ENCODE peak calls at places on chromosomes 11 and 22, in four cellular contexts. R, W, F and N are unnamed samples.

GRCh38 chr11:106077609-106078517 is at the start of gene AASDHPPT:
- DNase-seq in R (peak), W (peak), F (peak), N (no peak)

GRCh38 chr11:134331565-134332188 is at the start of gene GLB1L2:
- DNase-seq in R (peak), W (no peak), F (peak), N (no peak)

GRCh38 chr11:44120169-44120568 is 24.7 kb downstream of the EXT2 start:
- DNase-seq in R (no peak), W (no peak), F (no peak), N (no peak)

GRCh38 chr11:95641506-95641905 is 148.1 kb downstream of the FAM76B start:
- DNase-seq in R (no peak), W (no peak), F (no peak), N (peak)

GRCh38 chr11:26622201-26622600 is 50.1 kb upstream of the MUC15 start:
- DNase-seq in R (no peak), W (no peak), F (no peak), N (no peak)

GRCh38 chr11:74634537-74634936 is 42.2 kb downstream of the POLD3 start:
- DNase-seq in R (peak), W (peak), F (peak), N (no peak)

GRCh38 chr11:113001709-113002108 is 40.5 kb downstream of the NCAM1 start:
- DNase-seq in R (no peak), W (no peak), F (no peak), N (no peak)

GRCh38 chr11:86192858-86193257 is 51.7 kb upstream of the EED start:
- DNase-seq in R (no peak), W (no peak), F (no peak), N (no peak)

GRCh38 chr22:17303840-17304779 is 65.2 kb upstream of the CECR2 start:
- DNase-seq in R (no peak), W (no peak), F (no peak), N (peak)

GRCh38 chr11:86182976-86183584 is 61.5 kb upstream of the EED start:
- DNase-seq in R (no peak), W (peak), F (peak), N (peak)

GRCh38 chr22:30309981-30310672 is 16.6 kb downstream of the TBC1D10A start:
- DNase-seq in R (no peak), W (peak), F (no peak), N (peak)

GRCh38 chr11:60788401-60789110 is 3.4 kb downstream of the MS4A10 start:
- DNase-seq in R (peak), W (no peak), F (no peak), N (no peak)

GRCh38 chr11:83056204-83056603 is 15.5 kb downstream of the RAB30 start:
- DNase-seq in R (peak), W (no peak), F (no peak), N (no peak)

GRCh38 chr11:92251980-92252379 is 27.4 kb downstream of the FAT3 start:
- DNase-seq in R (no peak), W (peak), F (no peak), N (no peak)

GRCh38 chr11:66625041-66625751 is 8.8 kb downstream of the RBM14 start:
- DNase-seq in R (no peak), W (no peak), F (no peak), N (no peak)

GRCh38 chr11:94938399-94939055 is 34.8 kb downstream of the CWC15 start:
- DNase-seq in R (peak), W (peak), F (no peak), N (no peak)

GRCh38 chr22:46777609-46777970 is 15.1 kb downstream of the TBC1D22A start:
- DNase-seq in R (no peak), W (no peak), F (no peak), N (no peak)

GRCh38 chr11:11535611-11536010 is 86.2 kb downstream of the GALNT18 start:
- DNase-seq in R (no peak), W (no peak), F (no peak), N (no peak)

GRCh38 chr11:22340803-22341581 is 2.8 kb downstream of the SLC17A6 start:
- DNase-seq in R (no peak), W (no peak), F (no peak), N (no peak)

GRCh38 chr11:9379046-9379445 is 5.4 kb upstream of the IPO7 start:
- DNase-seq in R (no peak), W (no peak), F (no peak), N (no peak)

GRCh38 chr22:48167238-48167637 is 1404.8 kb downstream of the TBC1D22A start:
- DNase-seq in R (no peak), W (no peak), F (peak), N (no peak)

GRCh38 chr22:33515733-33516297 is 404.5 kb downstream of the LARGE1 start:
- DNase-seq in R (no peak), W (no peak), F (no peak), N (no peak)

GRCh38 chr11:108221981-108222685 is at the start of gene NPAT:
- DNase-seq in R (no peak), W (no peak), F (no peak), N (no peak)

GRCh38 chr22:21032037-21032842 is at the start of gene SLC7A4:
- DNase-seq in R (no peak), W (no peak), F (no peak), N (no peak)

GRCh38 chr22:49371325-49372110 is 456.2 kb downstream of the BRD1 start:
- DNase-seq in R (no peak), W (no peak), F (no peak), N (no peak)

GRCh38 chr11:121464352-121464946 is 11.7 kb upstream of the SORL1-AS1 start:
- DNase-seq in R (peak), W (peak), F (peak), N (no peak)

GRCh38 chr11:17760102-17761029 is 25.8 kb downstream of the KCNC1 start:
- DNase-seq in R (peak), W (peak), F (peak), N (peak)

GRCh38 chr11:102810943-102811528 is 13.1 kb upstream of the MMP1 start:
- DNase-seq in R (peak), W (peak), F (no peak), N (no peak)

GRCh38 chr11:46281374-46281831 is 3.9 kb downstream of the CREB3L1 start:
- DNase-seq in R (no peak), W (peak), F (peak), N (no peak)

DNA sequence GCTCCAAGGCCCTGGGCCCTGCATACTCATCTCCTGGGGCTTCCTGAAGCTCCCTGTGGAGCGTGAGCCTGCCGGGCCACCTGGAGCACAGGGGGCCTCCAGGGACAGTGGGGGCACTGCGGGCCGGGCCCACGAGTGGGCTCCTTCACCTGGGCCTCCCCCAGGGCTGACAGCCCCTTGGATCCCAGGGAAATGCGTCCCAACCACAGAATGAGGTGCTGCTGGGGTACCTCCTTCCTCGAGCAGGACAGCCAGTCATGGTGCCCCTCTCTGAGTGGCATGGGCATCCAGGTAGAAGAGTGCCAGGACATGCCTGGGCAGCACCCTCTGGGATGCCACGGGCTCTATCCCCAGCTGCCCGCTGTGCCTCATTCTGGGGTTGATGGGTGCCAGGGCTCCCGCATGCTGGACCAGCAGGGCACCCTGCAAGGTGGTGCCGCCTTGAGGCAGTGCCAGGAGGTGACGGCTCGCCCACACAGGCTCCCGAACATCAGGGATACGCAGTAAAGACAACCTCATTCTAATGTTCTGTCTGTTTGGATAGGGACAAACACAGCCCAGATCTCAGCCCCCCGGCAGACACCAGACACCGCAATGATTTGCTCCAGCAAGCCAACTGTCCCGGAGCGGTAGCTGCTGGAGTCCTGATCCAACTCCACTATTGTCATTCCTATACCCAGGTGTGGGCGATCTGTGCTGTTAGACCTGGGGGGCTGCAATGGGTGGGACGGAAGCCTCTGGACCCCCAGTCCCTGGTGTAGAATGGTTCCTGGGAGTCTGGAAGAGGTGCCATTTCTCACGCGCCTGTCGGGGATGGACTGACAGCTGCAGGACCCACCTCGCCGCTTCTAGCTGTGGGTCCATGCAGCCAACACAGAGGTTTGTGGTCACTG is 25.8 kb downstream of the KRTAP5-5 start:
- DNase-seq in R (no peak), W (no peak), F (no peak), N (no peak)
- TF ChIP-seq FOS in R (no peak), W (no peak), F (no peak), N (no peak)

DNA sequence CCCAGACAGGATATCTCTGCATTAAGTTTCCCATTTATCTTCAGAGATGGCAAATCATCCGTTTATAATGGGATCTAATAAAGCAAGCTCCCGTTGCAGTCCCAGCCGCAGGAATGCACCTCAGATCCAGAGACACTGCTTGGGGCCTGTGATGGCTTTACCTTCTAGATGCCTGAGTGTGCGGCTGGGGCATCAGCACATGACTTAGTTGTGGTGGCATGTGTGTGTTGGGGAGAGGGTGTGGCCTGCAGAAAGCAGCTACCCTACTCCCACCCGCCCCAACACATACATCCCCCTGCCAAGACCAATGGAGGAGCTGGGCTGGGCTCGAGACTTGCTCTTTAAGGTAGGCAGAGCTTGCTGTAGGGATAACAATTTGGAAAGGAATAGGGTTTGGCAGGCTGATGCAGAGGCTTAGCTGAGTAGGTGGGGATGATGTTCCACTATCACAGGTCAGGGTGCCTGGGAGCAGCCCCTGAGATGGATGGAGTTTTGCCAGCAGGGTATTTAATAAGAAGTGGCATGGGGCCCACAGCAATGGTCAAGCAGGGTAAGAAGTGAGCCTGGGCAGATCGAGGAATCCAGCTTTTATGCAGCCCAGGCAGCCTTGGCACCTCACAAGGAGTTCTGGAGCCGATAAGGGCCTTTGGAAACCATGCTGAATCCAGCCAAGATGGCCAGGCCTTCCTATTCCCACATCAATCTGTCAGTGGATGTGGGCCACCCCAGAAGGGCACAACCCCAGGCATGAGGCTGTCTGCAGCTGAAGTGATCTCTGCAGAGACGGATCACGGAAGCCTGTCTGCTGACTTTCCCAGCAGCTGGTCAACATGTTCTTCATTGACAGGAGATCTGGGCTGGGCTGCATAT is 601.3 kb downstream of the BUD13 start:
- DNase-seq in R (no peak), W (no peak), F (no peak), N (no peak)
- TF ChIP-seq FOS in R (no peak), W (no peak), F (no peak), N (no peak)

DNA sequence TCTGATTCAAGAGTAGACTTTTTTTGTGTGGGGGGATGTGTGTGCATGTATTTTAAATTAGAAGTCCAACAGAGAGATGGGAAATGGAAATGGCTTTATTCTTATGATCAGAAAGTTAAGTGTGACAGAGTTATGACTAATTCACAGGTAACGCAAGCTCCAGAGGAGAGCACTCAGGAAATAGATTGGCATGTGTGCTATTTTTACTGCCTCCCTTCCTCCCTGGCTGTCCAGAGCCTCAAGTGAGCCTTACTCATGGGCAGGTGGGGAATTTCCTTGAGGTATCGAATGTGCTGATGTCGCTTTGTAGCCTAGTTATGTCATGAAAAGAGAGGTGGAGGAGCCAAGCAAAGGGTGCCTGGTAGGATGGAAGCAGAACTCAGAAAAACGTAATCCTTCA is 70.3 kb upstream of the BDNF start:
- DNase-seq in R (no peak), W (no peak), F (no peak), N (no peak)
- TF ChIP-seq FOS in R (no peak), W (no peak), F (no peak), N (no peak)

GRCh38 chr11:14125529-14125928 is 163.0 kb downstream of the SPON1 start:
- DNase-seq in R (no peak), W (no peak), F (no peak), N (no peak)

GRCh38 chr11:14127679-14128078 is 165.2 kb downstream of the SPON1 start:
- DNase-seq in R (no peak), W (no peak), F (no peak), N (no peak)

GRCh38 chr11:14119357-14119756 is 156.8 kb downstream of the SPON1 start:
- DNase-seq in R (no peak), W (no peak), F (no peak), N (no peak)

GRCh38 chr11:14124345-14124744 is 161.8 kb downstream of the SPON1 start:
- DNase-seq in R (no peak), W (no peak), F (no peak), N (no peak)

DNA sequence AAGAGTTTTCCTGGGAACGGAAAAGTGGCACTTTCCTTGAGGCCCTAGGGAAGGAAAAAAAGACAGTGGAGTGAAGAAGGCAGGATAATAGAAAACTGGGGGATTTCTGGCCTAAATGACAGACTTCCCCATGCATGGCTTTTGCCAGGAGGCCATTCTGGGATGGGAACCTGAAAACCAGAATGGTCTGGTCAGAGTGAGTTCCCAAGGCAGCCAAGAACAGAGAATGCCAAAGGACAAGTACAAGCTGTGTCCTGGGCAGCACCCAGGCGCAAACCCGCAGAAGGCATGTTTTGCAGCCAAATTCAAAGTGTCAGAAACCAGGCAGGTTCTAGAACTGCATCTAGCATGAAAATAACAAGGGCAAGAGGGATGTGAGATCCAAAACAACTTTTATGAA is 162.4 kb downstream of the SPON1 start:
- DNase-seq in R (no peak), W (no peak), F (no peak), N (no peak)
- TF ChIP-seq FOS in R (no peak), W (no peak), F (no peak), N (no peak)

GRCh38 chr22:44407404-44408226 is 90.4 kb downstream of the RTL6 start:
- DNase-seq in R (no peak), W (no peak), F (no peak), N (no peak)

GRCh38 chr22:44409211-44409648 is 88.8 kb downstream of the RTL6 start:
- DNase-seq in R (no peak), W (no peak), F (no peak), N (no peak)

GRCh38 chr22:44406581-44407403 is 91.2 kb downstream of the RTL6 start:
- DNase-seq in R (no peak), W (peak), F (no peak), N (no peak)

GRCh38 chr22:44409691-44410316 is 88.2 kb downstream of the RTL6 start:
- DNase-seq in R (no peak), W (no peak), F (no peak), N (no peak)

GRCh38 chr22:44408227-44409192 is 89.5 kb downstream of the RTL6 start:
- DNase-seq in R (no peak), W (no peak), F (no peak), N (no peak)
- TF ChIP-seq FOS in R (no peak), W (no peak), F (no peak), N (no peak)

GRCh38 chr11:75896843-75897419 is 81.9 kb downstream of the UVRAG start:
- DNase-seq in R (peak), W (peak), F (peak), N (no peak)
- TF ChIP-seq FOS in R (no peak), W (no peak), F (no peak), N (no peak)

GRCh38 chr22:24303007-24303406 is 32.4 kb downstream of the SPECC1L start:
- DNase-seq in R (no peak), W (no peak), F (no peak), N (no peak)
- TF ChIP-seq FOS in R (no peak), W (no peak), F (no peak), N (no peak)

DNA sequence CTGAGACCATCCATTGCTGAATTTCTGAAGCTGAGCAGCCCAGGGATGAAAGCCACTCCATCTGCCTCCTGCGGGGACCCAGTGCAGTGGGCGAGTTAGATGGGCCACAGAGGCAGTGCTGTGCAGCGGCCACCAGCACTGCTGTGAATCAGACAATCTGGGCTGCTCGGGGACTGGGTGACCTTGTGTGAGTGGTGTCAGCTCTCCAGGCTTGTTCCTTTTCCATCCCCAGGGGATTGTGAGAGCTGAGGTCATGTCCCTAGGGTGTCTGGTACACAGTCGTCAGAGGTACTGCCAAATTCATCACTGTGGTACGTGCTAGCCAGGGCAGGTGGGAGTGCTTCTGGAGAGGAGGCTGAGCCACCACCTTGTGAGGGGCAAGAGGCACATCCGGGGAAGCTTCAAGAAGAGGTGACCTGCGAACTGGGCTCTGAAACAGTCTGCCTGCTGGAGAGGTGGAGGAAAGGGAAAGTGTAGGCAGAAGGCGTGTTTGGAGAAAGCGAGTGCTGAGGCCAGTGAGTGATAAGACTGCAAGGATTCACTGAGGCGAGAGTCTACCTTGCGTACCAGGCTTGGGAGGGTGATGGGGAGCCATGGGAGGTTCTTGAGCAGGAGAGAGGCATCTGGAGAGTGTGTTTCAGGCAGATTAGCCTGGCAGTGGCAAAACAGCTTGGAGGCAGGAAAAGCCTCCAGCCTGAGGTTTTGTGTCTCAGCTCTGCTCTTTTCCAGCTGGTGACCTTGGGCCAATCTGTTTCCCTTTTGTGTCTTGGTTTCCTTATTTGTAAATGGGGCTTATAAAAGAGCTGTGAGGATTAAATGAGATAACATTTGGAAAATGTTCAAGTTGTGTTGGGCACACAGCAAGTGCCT is 22.7 kb downstream of the CACNA1I start:
- DNase-seq in R (peak), W (no peak), F (no peak), N (no peak)
- TF ChIP-seq FOS in R (no peak), W (no peak), F (no peak), N (no peak)

GRCh38 chr22:41656515-41656914 is 32.2 kb downstream of the SNU13 start:
- DNase-seq in R (no peak), W (peak), F (peak), N (no peak)
- TF ChIP-seq FOS in R (no peak), W (no peak), F (no peak), N (no peak)

GRCh38 chr22:19122143-19122751 is at the start of gene DGCR2:
- DNase-seq in R (peak), W (peak), F (peak), N (peak)
- TF ChIP-seq FOS in R (no peak), W (no peak), F (no peak), N (no peak)